ENCODE peak calls at places on chromosomes 13 and 19, in six cellular contexts. P, Z, L, N, I and X are unnamed samples.

GRCh38 chr13:23279321-23279720 is 98.5 kb downstream of the SGCG start:
- DNase-seq in L (no peak), I (no peak), N (no peak), Z (peak), P (no peak), X (no peak)

GRCh38 chr19:32631381-32631780 is 43.6 kb downstream of the ANKRD27 start:
- DNase-seq in Z (peak), L (no peak), P (no peak), I (no peak), N (no peak), X (no peak)

GRCh38 chr13:40275636-40276035 is 390.8 kb downstream of the FOXO1 start:
- DNase-seq in P (no peak), L (no peak), Z (peak), N (no peak), I (no peak), X (no peak)

GRCh38 chr13:75507027-75508001 is 25.3 kb upstream of the TBC1D4 start:
- DNase-seq in Z (no peak), P (no peak), N (no peak), I (no peak), L (no peak), X (no peak)

GRCh38 chr19:6044056-6044805 is 66.1 kb downstream of the RFX2 start:
- DNase-seq in P (no peak), L (no peak), N (no peak), Z (no peak), I (no peak), X (no peak)

GRCh38 chr13:20102776-20103175 is 58.1 kb downstream of the GJA3 start:
- DNase-seq in Z (no peak), P (no peak), N (no peak), L (no peak), I (no peak), X (no peak)

GRCh38 chr19:50001775-50002174 is 23.4 kb downstream of the VRK3 start:
- DNase-seq in I (no peak), L (no peak), P (no peak), N (no peak), Z (no peak), X (no peak)

GRCh38 chr13:45333973-45334922 is 6.7 kb downstream of the TPT1 start:
- DNase-seq in Z (peak), N (no peak), L (no peak), P (peak), I (no peak), X (no peak)

GRCh38 chr19:43308244-43308815 is 39.0 kb upstream of the PSG9 start:
- DNase-seq in Z (no peak), I (no peak), L (no peak), P (no peak), N (no peak), X (no peak)

GRCh38 chr13:22024381-22024994 is 353.6 kb downstream of the FGF9 start:
- DNase-seq in I (no peak), N (no peak), Z (no peak), P (no peak), L (no peak), X (no peak)

GRCh38 chr13:68714292-68714691 is 1393.3 kb upstream of the ATXN8OS start:
- DNase-seq in P (no peak), I (no peak), L (no peak), Z (peak), N (no peak), X (no peak)

GRCh38 chr19:17679526-17680234 is 8.5 kb downstream of the UNC13A start:
- DNase-seq in P (no peak), Z (no peak), I (no peak), L (no peak), N (no peak), X (no peak)

GRCh38 chr19:55467236-55468053 is 2.9 kb upstream of the C19orf85 start:
- DNase-seq in P (peak), L (peak), I (peak), Z (peak), N (peak), X (peak)